ENCODE peak calls at places on chromosomes 5 and 9, in six cellular contexts. R is AG10803, A is B cell, B is astrocyte of the spinal cord, E is transverse colon, I is choroid plexus epithelial cell. O is an unnamed sample.

GRCh38 chr9:135565141-135565628 is 3.6 kb downstream of the PAEP start:
- DNase-seq in R (no peak), A (no peak), B (no peak), E (no peak), I (no peak), O (no peak)

GRCh38 chr5:96065577-96066385 is 104.1 kb upstream of the ELL2 start:
- DNase-seq in R (no peak), A (no peak), B (no peak), E (no peak), I (no peak), O (no peak)

GRCh38 chr9:129281506-129282145 is 103.6 kb upstream of the IER5L start:
- DNase-seq in R (no peak), A (no peak), B (no peak), E (peak), I (no peak), O (peak)

GRCh38 chr9:131781069-131781468 is 41.2 kb upstream of the RAPGEF1 start:
- DNase-seq in R (no peak), A (no peak), B (no peak), E (no peak), I (peak), O (no peak)

GRCh38 chr9:4147476-4148214 is 152.2 kb downstream of the GLIS3 start:
- DNase-seq in R (no peak), A (no peak), B (peak), E (peak), I (no peak), O (no peak)

GRCh38 chr5:140565024-140565779 is 574 bp downstream of the SLC35A4 start:
- DNase-seq in R (no peak), A (no peak), B (no peak), E (no peak), I (peak), O (no peak)

GRCh38 chr5:34847552-34847951 is 8.6 kb downstream of the TTC23L start:
- DNase-seq in R (no peak), A (no peak), B (no peak), E (no peak), I (no peak), O (no peak)

GRCh38 chr5:125338804-125339203 is 592.4 kb upstream of the ZNF608 start:
- DNase-seq in R (no peak), A (no peak), B (no peak), E (no peak), I (no peak), O (no peak)

GRCh38 chr9:3696368-3696767 is 170.6 kb upstream of the RFX3 start:
- DNase-seq in R (no peak), A (no peak), B (no peak), E (no peak), I (no peak), O (no peak)

GRCh38 chr5:104299998-104300706 is 737.6 kb upstream of the NUDT12 start:
- DNase-seq in R (no peak), A (no peak), B (no peak), E (no peak), I (no peak), O (no peak)

GRCh38 chr5:178576591-178577351 is 13.4 kb downstream of the COL23A1 start:
- DNase-seq in R (no peak), A (no peak), B (no peak), E (no peak), I (no peak), O (no peak)

GRCh38 chr9:130927995-130928900 is 10.8 kb downstream of the FIBCD1 start:
- DNase-seq in R (no peak), A (no peak), B (peak), E (peak), I (peak), O (no peak)

GRCh38 chr9:132019702-132020101 is 60.0 kb downstream of the MED27 start:
- DNase-seq in R (no peak), A (no peak), B (no peak), E (no peak), I (no peak), O (no peak)

GRCh38 chr9:10661376-10661775 is 48.6 kb upstream of the PTPRD start:
- DNase-seq in R (no peak), A (no peak), B (no peak), E (no peak), I (peak), O (no peak)

GRCh38 chr5:151058301-151058700 is 22.5 kb downstream of the TNIP1 start:
- DNase-seq in R (no peak), A (no peak), B (no peak), E (no peak), I (no peak), O (no peak)

GRCh38 chr5:151056367-151057306 is 24.2 kb downstream of the TNIP1 start:
- DNase-seq in R (no peak), A (no peak), B (no peak), E (no peak), I (no peak), O (no peak)

GRCh38 chr5:151062405-151063135 is 18.3 kb downstream of the TNIP1 start:
- DNase-seq in R (no peak), A (no peak), B (no peak), E (no peak), I (no peak), O (no peak)

GRCh38 chr5:151060742-151061141 is 20.1 kb downstream of the TNIP1 start:
- DNase-seq in R (no peak), A (no peak), B (no peak), E (no peak), I (no peak), O (no peak)

DNA sequence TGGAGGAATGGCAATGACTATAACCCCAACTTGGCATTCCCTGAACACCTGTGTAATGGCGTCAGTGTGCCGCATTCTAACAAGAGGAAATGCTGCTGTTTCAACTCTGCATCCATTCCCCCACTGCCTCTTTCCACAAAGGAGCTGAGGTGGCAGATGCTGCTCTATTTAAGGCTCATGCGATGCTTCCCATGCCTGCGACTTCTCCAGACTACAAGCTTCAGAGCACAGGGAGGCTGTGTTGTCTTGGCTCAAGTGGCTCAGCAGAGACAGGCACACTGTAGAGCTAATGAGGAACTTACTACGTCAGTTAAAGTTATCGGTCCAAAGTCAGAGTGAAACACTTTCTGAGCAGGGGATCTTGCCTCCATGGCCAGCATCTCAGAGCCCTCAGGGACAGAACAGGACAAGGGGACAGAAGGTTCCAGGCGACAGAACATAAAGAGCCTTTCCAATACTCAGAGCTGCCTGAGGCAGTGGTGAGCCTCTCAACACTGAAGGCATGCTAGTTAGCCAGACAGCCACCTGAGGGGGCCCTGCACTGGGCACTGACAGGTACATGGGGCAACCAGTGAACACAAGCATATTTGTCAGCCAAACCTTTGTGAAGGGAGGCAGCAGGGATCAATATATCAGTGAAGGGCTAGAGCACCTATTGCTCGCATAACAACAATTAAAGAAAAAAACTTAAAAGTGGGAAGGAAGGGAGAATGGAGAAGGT is 21.8 kb downstream of the TNIP1 start:
- DNase-seq in R (no peak), A (peak), B (no peak), E (no peak), I (no peak), O (no peak)
- TF ChIP-seq CTCF in R (no peak), A (no peak), B (no peak), E (no peak), I (no peak), O (no peak)

DNA sequence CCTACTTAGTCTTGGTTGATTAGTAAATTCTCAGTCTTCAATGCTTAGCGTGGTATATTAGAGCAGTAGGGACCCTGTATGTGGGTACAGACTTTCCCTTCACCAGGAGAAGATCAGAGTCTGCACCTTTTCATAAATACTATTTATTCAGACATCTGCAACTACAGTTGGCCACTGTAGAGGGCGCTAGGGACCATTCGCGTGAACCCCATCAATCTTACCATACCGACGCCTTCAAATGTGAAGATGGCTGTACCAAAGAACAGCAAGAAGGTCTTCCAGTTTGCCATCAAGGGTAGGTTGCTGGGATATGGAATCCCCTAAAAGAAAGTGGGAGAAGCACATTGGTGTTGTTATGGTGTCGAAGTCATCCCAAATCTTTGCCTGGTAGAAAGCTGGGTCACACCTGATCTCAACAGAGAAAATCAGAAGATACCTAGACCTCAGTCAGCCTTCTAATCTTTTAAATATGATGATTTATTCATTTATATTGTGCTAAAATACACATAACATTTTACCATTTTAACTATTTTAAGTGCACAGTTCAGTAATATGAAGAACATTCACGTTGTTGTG is 19.1 kb downstream of the SLC36A3 start:
- DNase-seq in R (no peak), A (no peak), B (no peak), E (no peak), I (no peak), O (no peak)
- TF ChIP-seq CTCF in R (no peak), A (peak), B (no peak), E (no peak), I (peak), O (peak)

DNA sequence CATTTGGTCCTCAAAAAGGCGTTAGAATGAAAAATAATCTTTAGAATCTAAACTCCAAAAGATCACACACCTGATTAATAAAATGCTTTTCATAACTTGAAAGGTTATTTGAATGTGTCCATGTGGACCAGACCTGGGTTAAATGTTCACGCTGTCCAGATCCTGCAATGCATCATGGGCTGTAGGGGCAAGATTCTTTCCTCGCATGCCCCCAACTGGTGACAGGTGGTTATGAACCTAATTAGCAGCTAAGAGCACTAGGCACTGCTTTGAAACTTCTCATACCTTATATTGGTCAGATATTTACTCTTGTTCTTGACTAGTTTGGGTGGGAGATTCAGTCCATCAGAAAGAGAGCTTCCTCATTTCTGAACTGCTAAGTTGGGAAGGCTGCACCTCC is 19.3 kb upstream of the PIP5K1B start:
- DNase-seq in R (no peak), A (peak), B (no peak), E (peak), I (no peak), O (no peak)
- TF ChIP-seq CTCF in R (peak), A (peak), B (no peak), E (peak), I (peak), O (no peak)

GRCh38 chr9:85536076-85536475 is 205.7 kb downstream of the AGTPBP1 start:
- DNase-seq in R (peak), A (no peak), B (peak), E (no peak), I (peak), O (no peak)
- TF ChIP-seq CTCF in R (no peak), A (no peak), B (no peak), E (no peak), I (no peak), O (no peak)

O was measured in natural killer cell.